ENCODE peak calls at places on chromosome 18, in four cellular contexts. X is psoas muscle, R is left ventricle myocardium superior, I is T-cell. F is an unnamed sample.

GRCh38 chr18:12076424-12077140 is 17.1 kb upstream of the ANKRD62 start:
- DNase-seq in X (peak; percentile 49), R (peak; percentile 52), I (no peak), F (no peak)

GRCh38 chr18:10580215-10580614 is 54.4 kb downstream of the NAPG start:
- DNase-seq in X (no peak), R (no peak), I (no peak), F (no peak)

GRCh38 chr18:54358495-54358793 is 738 bp downstream of the C18orf54 start:
- DNase-seq in X (no peak), R (peak; percentile 31), I (no peak), F (no peak)

GRCh38 chr18:77230645-77231044 is 19.0 kb upstream of the GALR1 start:
- DNase-seq in X (no peak), R (no peak), I (no peak), F (no peak)

GRCh38 chr18:57771183-57771582 is 31.9 kb downstream of the ATP8B1 start:
- DNase-seq in X (no peak), R (no peak), I (no peak), F (no peak)

GRCh38 chr18:9293948-9294347 is 40.6 kb upstream of the TWSG1 start:
- DNase-seq in X (no peak), R (no peak), I (no peak), F (no peak)

GRCh38 chr18:13387856-13388548 is 169.4 kb downstream of the LDLRAD4 start:
- DNase-seq in X (no peak), R (no peak), I (no peak), F (no peak)

GRCh38 chr18:32922951-32923430 is 150.2 kb upstream of the KLHL14 start:
- DNase-seq in X (no peak), R (no peak), I (no peak), F (no peak)

GRCh38 chr18:8702668-8703067 is 2.7 kb upstream of the MTCL1 start:
- DNase-seq in X (no peak), R (no peak), I (no peak), F (no peak)

GRCh38 chr18:21598726-21599584 is 1.5 kb downstream of the ESCO1 start:
- DNase-seq in X (no peak), R (no peak), I (no peak), F (peak; percentile 16)

GRCh38 chr18:55589625-55590291 is 1.8 kb upstream of the TCF4 start:
- DNase-seq in X (peak; percentile 98), R (peak; percentile 97), I (peak; percentile 63), F (peak; percentile 72)

GRCh38 chr18:77090546-77091200 is 41.9 kb downstream of the MBP start:
- DNase-seq in X (no peak), R (no peak), I (no peak), F (no peak)

GRCh38 chr18:50469380-50469781 is 90.5 kb upstream of the MAPK4 start:
- DNase-seq in X (peak; percentile 83), R (peak; percentile 78), I (no peak), F (no peak)

GRCh38 chr18:32920796-32921787 is 148.3 kb upstream of the KLHL14 start:
- DNase-seq in X (no peak), R (no peak), I (no peak), F (peak; percentile 97)

GRCh38 chr18:46333371-46334199 is 229.4 kb downstream of the HAUS1 start:
- DNase-seq in X (peak; percentile 60), R (peak; percentile 77), I (no peak), F (no peak)

GRCh38 chr18:79829136-79829854 is 31.6 kb downstream of the KCNG2 start:
- DNase-seq in X (no peak), R (no peak), I (no peak), F (no peak)

GRCh38 chr18:78675231-78675630 is 304.4 kb upstream of the SALL3 start:
- DNase-seq in X (peak; percentile 39), R (no peak), I (no peak), F (no peak)

GRCh38 chr18:42025491-42025890 is 70.5 kb downstream of the PIK3C3 start:
- DNase-seq in X (no peak), R (no peak), I (no peak), F (no peak)

GRCh38 chr18:58934933-58935577 is 70.4 kb downstream of the ZNF532 start:
- DNase-seq in X (no peak), R (no peak), I (no peak), F (no peak)

GRCh38 chr18:76985951-76986236 is 146.7 kb downstream of the MBP start:
- DNase-seq in X (no peak), R (no peak), I (no peak), F (no peak)

GRCh38 chr18:37836571-37836970 is 271.0 kb upstream of the CELF4 start:
- DNase-seq in X (no peak), R (no peak), I (no peak), F (no peak)

GRCh38 chr18:40004246-40004645 is 1950.8 kb upstream of the PIK3C3 start:
- DNase-seq in X (no peak), R (no peak), I (no peak), F (no peak)

GRCh38 chr18:10951631-10952544 is 197.5 kb downstream of the PIEZO2 start:
- DNase-seq in X (no peak), R (no peak), I (no peak), F (no peak)

GRCh38 chr18:13585379-13586153 is 140.8 kb downstream of the FAM210A start:
- DNase-seq in X (no peak), R (no peak), I (no peak), F (no peak)

GRCh38 chr18:79796531-79797390 is 977 bp upstream of the KCNG2 start:
- DNase-seq in X (peak; percentile 64), R (no peak), I (no peak), F (no peak)

GRCh38 chr18:39494211-39494896 is 1928.8 kb upstream of the CELF4 start:
- DNase-seq in X (no peak), R (no peak), I (no peak), F (no peak)

GRCh38 chr18:37524546-37525301 is 40.9 kb downstream of the CELF4 start:
- DNase-seq in X (no peak), R (no peak), I (no peak), F (no peak)

GRCh38 chr18:48872234-48873145 is 78.3 kb downstream of the SMAD7 start:
- DNase-seq in X (no peak), R (no peak), I (no peak), F (no peak)

GRCh38 chr18:37734406-37734805 is 168.8 kb upstream of the CELF4 start:
- DNase-seq in X (no peak), R (no peak), I (no peak), F (no peak)

GRCh38 chr18:2978208-2978607 is 34.7 kb downstream of the LPIN2 start:
- DNase-seq in X (no peak), R (no peak), I (no peak), F (no peak)

GRCh38 chr18:26956894-26957293 is 91.4 kb upstream of the AQP4 start:
- DNase-seq in X (no peak), R (no peak), I (no peak), F (no peak)

GRCh38 chr18:56789004-56789888 is 138.1 kb downstream of the WDR7 start:
- DNase-seq in X (peak; percentile 30), R (peak; percentile 26), I (no peak), F (no peak)

GRCh38 chr18:70700496-70700895 is 411.7 kb downstream of the SOCS6 start:
- DNase-seq in X (no peak), R (no peak), I (no peak), F (no peak)

GRCh38 chr18:40414155-40414754 is 1540.8 kb upstream of the PIK3C3 start:
- DNase-seq in X (no peak), R (no peak), I (no peak), F (no peak)

F was measured in kidney epithelial cell.